ENCODE peak calls at places on chromosomes 7 and 10, in five cellular contexts. U is non-pigmented ciliary epithelial cell; Z is effector memory CD8-positive, alpha-beta T cell; V is activated CD4-positive, CD25-positive, alpha-beta regulatory T cell; B is GM20000. E is an unnamed sample.

GRCh38 chr7:98294798-98295382 is 13.4 kb downstream of the BRI3 start:
- DNase-seq in B (peak; percentile 77), V (no peak), Z (no peak), U (no peak), E (no peak)

GRCh38 chr10:126565871-126566270 is 104.6 kb downstream of the C10orf90 start:
- DNase-seq in V (no peak), U (no peak), B (no peak), Z (no peak), E (no peak)

GRCh38 chr7:16652888-16653287 is 6.9 kb downstream of the BZW2 start:
- DNase-seq in Z (no peak), V (no peak), B (no peak), U (no peak), E (no peak)

GRCh38 chr7:116500071-116500853 is 724 bp downstream of the CAV2 start:
- DNase-seq in B (peak; percentile 32), U (no peak), Z (no peak), V (no peak), E (peak; percentile 12)

GRCh38 chr10:110615057-110615630 is 29.0 kb upstream of the RBM20 start:
- DNase-seq in U (no peak), B (no peak), V (no peak), Z (no peak), E (no peak)

GRCh38 chr7:7783001-7783400 is 64.6 kb upstream of the RPA3 start:
- DNase-seq in U (no peak), V (no peak), Z (no peak), B (no peak), E (no peak)

GRCh38 chr7:138137423-138138171 is 61.3 kb downstream of the AKR1D1 start:
- DNase-seq in B (peak; percentile 46), U (no peak), V (no peak), Z (no peak), E (no peak)

GRCh38 chr10:30781571-30782542 is 152.3 kb upstream of the LYZL2 start:
- DNase-seq in B (no peak), Z (no peak), U (no peak), V (no peak), E (no peak)

GRCh38 chr7:135283959-135284638 is 50.5 kb downstream of the STRA8 start:
- DNase-seq in V (no peak), U (no peak), B (no peak), Z (no peak), E (no peak)

GRCh38 chr7:113087278-113087998 is 811 bp upstream of the GPR85 start:
- DNase-seq in V (no peak), U (peak; percentile 71), B (no peak), Z (no peak), E (no peak)

GRCh38 chr10:125606406-125606805 is 76.6 kb downstream of the TEX36 start:
- DNase-seq in B (no peak), Z (no peak), U (no peak), V (no peak), E (no peak)

GRCh38 chr10:7718685-7719084 is 15.6 kb downstream of the ITIH2 start:
- DNase-seq in Z (no peak), B (no peak), U (no peak), V (no peak), E (no peak)

GRCh38 chr10:44651834-44652233 is 259.3 kb upstream of the TMEM72 start:
- DNase-seq in Z (no peak), U (no peak), B (no peak), V (no peak), E (no peak)

GRCh38 chr10:98555011-98555619 is 108.4 kb upstream of the HPS1 start:
- DNase-seq in B (no peak), U (no peak), Z (no peak), V (no peak), E (no peak)

E was measured in central memory CD4-positive, alpha-beta T cell.